ENCODE peak calls at places on chromosomes 3 and 15, in six cellular contexts. R is IMR-90, N is testis, J is uterus, Y is HCT116, U is right lobe of liver. P is an unnamed sample.

GRCh38 chr3:179020112-179020511 is 51.5 kb downstream of the ZMAT3 start:
- DNase-seq in R (no peak), U (no peak), Y (no peak), J (no peak), N (no peak), P (no peak)

GRCh38 chr15:87582169-87582568 is 674.4 kb downstream of the NTRK3 start:
- DNase-seq in N (peak; percentile 16), J (no peak), U (no peak), R (no peak), Y (no peak), P (no peak)

GRCh38 chr3:196138464-196138863 is 56.6 kb upstream of the TFRC start:
- DNase-seq in N (peak; percentile 50), J (no peak), R (peak; percentile 60), U (peak; percentile 54), Y (no peak), P (peak; percentile 53)

GRCh38 chr15:72604794-72605193 is 49.7 kb upstream of the GOLGA6B start:
- DNase-seq in N (no peak), R (no peak), J (no peak), U (no peak), Y (peak; percentile 28), P (no peak)

GRCh38 chr15:46280753-46281521 is 646.1 kb downstream of the SQOR start:
- DNase-seq in Y (no peak), R (no peak), J (no peak), U (no peak), N (no peak), P (no peak)

GRCh38 chr3:194286747-194287146 is 64.4 kb downstream of the CPN2 start:
- DNase-seq in N (no peak), J (no peak), R (no peak), U (no peak), Y (no peak), P (peak; percentile 20)

GRCh38 chr3:33482126-33482525 is 41.9 kb upstream of the UBP1 start:
- DNase-seq in R (peak; percentile 5), N (no peak), J (no peak), Y (no peak), U (no peak), P (no peak)

GRCh38 chr15:41513282-41514227 is at the start of gene LTK:
- DNase-seq in R (no peak), U (no peak), Y (peak; percentile 65), N (peak; percentile 47), J (no peak), P (no peak)

GRCh38 chr3:77563012-77563411 is 523.1 kb downstream of the ROBO2 start:
- DNase-seq in J (no peak), R (no peak), U (no peak), N (no peak), Y (no peak), P (no peak)

GRCh38 chr15:85579011-85579701 is 198.8 kb downstream of the AKAP13 start:
- DNase-seq in Y (no peak), J (no peak), U (no peak), N (no peak), R (no peak), P (no peak)

GRCh38 chr15:74040115-74040850 is 42.1 kb downstream of the GOLGA6A start:
- DNase-seq in U (no peak), J (peak; percentile 67), N (peak; percentile 80), R (peak; percentile 98), Y (no peak), P (peak; percentile 48)

GRCh38 chr15:72184165-72184811 is 13.3 kb downstream of the GRAMD2A start:
- DNase-seq in R (no peak), J (no peak), N (no peak), Y (peak; percentile 13), U (no peak), P (no peak)

GRCh38 chr3:126113733-126114132 is 29.8 kb upstream of the SLC41A3 start:
- DNase-seq in N (no peak), Y (no peak), J (no peak), R (no peak), U (no peak), P (no peak)

GRCh38 chr3:98445949-98446406 is 17.0 kb upstream of the OR5K1 start:
- DNase-seq in N (no peak), R (no peak), J (no peak), U (no peak), Y (peak; percentile 12), P (no peak)

GRCh38 chr3:5542472-5542871 is 355.0 kb downstream of the EDEM1 start:
- DNase-seq in U (no peak), Y (no peak), J (no peak), R (no peak), N (no peak), P (no peak)

GRCh38 chr15:51170882-51171577 is 76.3 kb upstream of the TNFAIP8L3 start:
- DNase-seq in R (no peak), N (no peak), J (no peak), U (no peak), Y (no peak), P (no peak)
- H3K27ac ChIP-seq in R (no peak overlapping the region), N (no peak overlapping the region), J (no peak overlapping the region), U (no peak overlapping the region), Y (no peak overlapping the region), P (no peak overlapping the region)

DNA sequence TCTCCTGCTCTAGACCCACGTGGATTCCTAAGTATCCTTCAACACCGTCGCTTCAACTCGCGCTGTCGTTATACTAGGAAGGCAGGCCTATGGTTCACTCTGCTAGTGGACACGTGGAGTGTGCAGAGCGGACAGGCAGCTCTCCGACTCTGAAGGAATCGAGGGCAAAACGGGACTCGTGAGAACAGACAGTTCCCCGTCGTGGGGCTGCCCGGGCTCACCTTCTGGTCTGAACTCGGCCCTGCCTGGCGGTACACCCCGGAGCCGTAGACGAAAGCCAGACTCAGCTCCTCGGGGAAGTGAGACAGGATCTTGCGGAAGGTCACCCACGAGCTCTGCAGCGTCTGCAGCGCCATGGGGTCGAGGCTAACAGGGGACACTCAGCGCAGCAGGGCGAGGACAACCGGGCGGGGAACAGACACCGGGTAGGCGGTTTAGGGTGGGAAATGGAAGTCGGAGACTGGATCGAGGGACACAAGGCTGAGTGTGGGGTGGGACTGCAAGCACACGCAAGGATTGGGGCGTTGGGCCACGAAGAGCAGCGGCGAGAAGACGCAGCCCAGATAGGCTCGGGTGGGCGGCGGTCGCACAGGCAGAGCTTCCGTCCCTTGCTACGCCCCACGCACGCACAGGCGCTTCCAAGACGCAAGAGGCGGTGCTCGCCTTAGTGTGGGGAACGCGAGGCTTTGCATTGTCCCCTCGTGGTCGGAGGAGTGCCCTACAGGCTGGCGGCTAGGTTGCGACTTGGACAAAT is at the start of gene TAMM41:
- DNase-seq in J (peak; percentile 86), U (peak; percentile 90), R (peak; percentile 87), N (peak; percentile 96), Y (peak; percentile 81), P (peak; percentile 91)
- TF ChIP-seq POLR2A in J (peak; percentile 45), U (peak; percentile 41), R (peak; percentile 49), N (peak; percentile 27), Y (peak; percentile 85), P (peak; percentile 9)

GRCh38 chr15:63715818-63716217 is 117.9 kb downstream of the HERC1 start:
- DNase-seq in U (no peak), Y (no peak), R (no peak), N (no peak), J (no peak), P (no peak)
- H3K36me3 ChIP-seq in U (no peaks in the 10 kb centered on the region), Y (no peaks in the 10 kb centered on the region), R (peaks cover 10% of the 10 kb centered on the region), N (no peaks in the 10 kb centered on the region), J (no peaks in the 10 kb centered on the region), P (no peaks in the 10 kb centered on the region)

GRCh38 chr3:46877671-46878125 is at the start of gene PTH1R:
- DNase-seq in N (no peak), R (no peak), Y (no peak), U (no peak), J (no peak), P (no peak)

GRCh38 chr3:46874430-46874829 is 3.1 kb upstream of the PTH1R start:
- DNase-seq in R (no peak), N (peak; percentile 68), J (no peak), Y (no peak), U (no peak), P (peak; percentile 61)

GRCh38 chr3:46876313-46877300 is 914 bp upstream of the PTH1R start:
- DNase-seq in U (no peak), Y (no peak), R (no peak), J (no peak), N (no peak), P (no peak)

GRCh38 chr3:46873521-46873920 is 4.0 kb upstream of the PTH1R start:
- DNase-seq in U (no peak), Y (no peak), J (no peak), R (no peak), N (no peak), P (no peak)

GRCh38 chr3:46875560-46875959 is 2.0 kb upstream of the PTH1R start:
- DNase-seq in U (no peak), Y (no peak), N (no peak), J (no peak), R (no peak), P (no peak)
- H3K27ac ChIP-seq in U (no peak overlapping the region), Y (no peak overlapping the region), N (no peak overlapping the region), J (no peak overlapping the region), R (no peak overlapping the region), P (no peak overlapping the region)

DNA sequence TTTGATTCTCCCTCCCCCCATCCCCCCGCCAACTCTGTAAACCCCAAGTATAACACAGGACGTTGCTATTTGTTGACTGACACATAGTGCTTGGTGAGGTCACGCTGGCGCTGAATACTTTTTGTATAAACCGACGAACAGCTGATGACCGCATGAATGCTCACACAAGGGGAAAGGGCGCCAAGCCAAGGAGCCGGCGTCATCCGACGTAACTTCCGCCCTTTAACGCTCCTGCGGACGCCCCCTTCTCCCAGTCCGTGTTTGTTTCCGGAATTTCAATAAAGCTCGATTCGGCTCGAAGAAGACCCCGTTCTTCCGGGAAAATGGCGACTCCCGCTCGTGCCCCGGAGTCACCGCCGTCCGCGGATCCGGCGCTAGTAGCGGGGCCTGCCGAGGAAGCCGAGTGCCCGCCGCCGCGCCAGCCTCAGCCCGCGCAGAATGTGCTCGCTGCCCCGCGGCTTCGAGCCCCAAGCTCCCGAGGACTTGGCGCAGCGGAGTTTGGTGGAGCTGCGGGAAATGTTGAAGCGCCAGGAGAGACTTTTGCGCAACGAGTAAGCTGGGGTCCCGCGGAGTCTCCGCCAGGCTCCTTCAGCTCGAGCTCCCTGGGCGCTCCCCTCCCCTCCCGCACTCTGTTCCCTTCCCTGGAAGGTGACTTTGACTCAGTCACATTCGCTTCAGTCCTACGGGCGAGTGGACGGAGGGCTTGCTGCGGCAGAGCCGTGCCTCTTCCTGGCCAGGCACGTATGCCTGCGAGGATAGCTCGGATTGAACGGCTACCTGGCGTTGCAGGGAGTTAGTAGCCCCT is at the start of gene POLR2M:
- DNase-seq in U (peak; percentile 93), N (peak; percentile 98), R (peak; percentile 100), J (peak; percentile 98), Y (peak; percentile 93), P (peak; percentile 97)
- TF ChIP-seq POLR2A in U (peak; percentile 78), N (no peak), R (peak; percentile 82), J (peak; percentile 81), Y (no peak), P (peak; percentile 81)

GRCh38 chr15:68798695-68799094 is 22.0 kb downstream of the ANP32A start:
- DNase-seq in U (no peak), R (no peak), N (no peak), Y (no peak), J (no peak), P (no peak)
- H3K36me3 ChIP-seq in U (no peaks in the 10 kb centered on the region), R (no peaks in the 10 kb centered on the region), N (no peaks in the 10 kb centered on the region), Y (no peaks in the 10 kb centered on the region), J (no peaks in the 10 kb centered on the region), P (no peaks in the 10 kb centered on the region)

P was measured in ovary.